ENCODE peak calls at places on chromosomes 11 and 22, in five cellular contexts. P, L, D, C and A are unnamed samples.

GRCh38 chr11:116207349-116207748 is 565.4 kb downstream of the BUD13 start:
- DNase-seq in D (no peak), C (no peak), L (no peak), P (peak), A (no peak)

GRCh38 chr11:1576825-1577224 is 4.8 kb upstream of the DUSP8 start:
- DNase-seq in C (no peak), P (no peak), D (no peak), L (no peak), A (no peak)

GRCh38 chr22:38802671-38803121 is 8.8 kb upstream of the DNAL4 start:
- DNase-seq in L (peak), C (peak), D (peak), P (peak), A (peak)

GRCh38 chr22:44718418-44718817 is 16.4 kb downstream of the PRR5 start:
- DNase-seq in L (no peak), C (no peak), D (no peak), P (no peak), A (no peak)

GRCh38 chr11:118353084-118353710 is 6.2 kb upstream of the UBE4A start:
- DNase-seq in P (peak), C (no peak), D (no peak), L (peak), A (no peak)

GRCh38 chr22:20219667-20220628 is 48.2 kb downstream of the RTN4R start:
- DNase-seq in D (no peak), C (no peak), P (no peak), L (no peak), A (no peak)

GRCh38 chr11:122486793-122487495 is 168.6 kb upstream of the UBASH3B start:
- DNase-seq in L (peak), P (no peak), C (no peak), D (no peak), A (no peak)

GRCh38 chr11:102546427-102546826 is 15.9 kb upstream of the MMP7 start:
- DNase-seq in D (no peak), C (no peak), P (no peak), L (peak), A (no peak)

GRCh38 chr11:82932564-82932963 is 31.0 kb downstream of the DDIAS start:
- DNase-seq in L (no peak), C (no peak), D (no peak), P (no peak), A (no peak)

GRCh38 chr11:75160880-75161279 is 10.0 kb downstream of the SLCO2B1 start:
- DNase-seq in L (no peak), C (no peak), P (no peak), D (no peak), A (no peak)

GRCh38 chr11:45641961-45642360 is 23.5 kb downstream of the CHST1 start:
- DNase-seq in C (no peak), P (no peak), L (no peak), D (no peak), A (no peak)

GRCh38 chr11:98300777-98301176 is 720.0 kb upstream of the CNTN5 start:
- DNase-seq in D (no peak), L (peak), P (no peak), C (no peak), A (no peak)

GRCh38 chr11:26976389-26976788 is 17.5 kb upstream of the FIBIN start:
- DNase-seq in L (peak), D (no peak), P (no peak), C (no peak), A (peak)

GRCh38 chr11:17906436-17906835 is 106.4 kb downstream of the SERGEF start:
- DNase-seq in D (no peak), P (peak), L (no peak), C (no peak), A (no peak)

GRCh38 chr11:132242662-132243061 is 872.2 kb downstream of the NTM start:
- DNase-seq in C (no peak), D (no peak), P (no peak), L (no peak), A (no peak)

GRCh38 chr11:3614742-3615171 is 27.0 kb downstream of the ART5 start:
- DNase-seq in L (no peak), C (no peak), D (no peak), P (no peak), A (no peak)

GRCh38 chr11:70268526-70268925 is 2.0 kb upstream of the PPFIA1 start:
- DNase-seq in L (no peak), C (no peak), D (no peak), P (no peak), A (no peak)

GRCh38 chr22:23119492-23120414 is 22.0 kb downstream of the RSPH14 start:
- DNase-seq in C (no peak), D (no peak), P (no peak), L (no peak), A (no peak)

GRCh38 chr11:299081-299891 is at the start of gene IFITM5:
- DNase-seq in P (no peak), D (no peak), C (no peak), L (no peak), A (no peak)

GRCh38 chr22:24407278-24407665 is 20.1 kb upstream of the ADORA2A start:
- DNase-seq in D (no peak), C (no peak), L (no peak), P (no peak), A (no peak)

GRCh38 chr11:18698341-18699268 is at the start of gene TMEM86A:
- DNase-seq in P (peak), L (peak), C (peak), D (peak), A (no peak)

GRCh38 chr11:89443366-89444303 is 47.5 kb downstream of the NOX4 start:
- DNase-seq in L (no peak), D (no peak), P (no peak), C (no peak), A (peak)

GRCh38 chr11:132913886-132914285 is 618.4 kb downstream of the OPCML start:
- DNase-seq in C (no peak), L (no peak), D (no peak), P (no peak), A (no peak)

GRCh38 chr22:34841321-34841901 is 224.5 kb upstream of the ISX start:
- DNase-seq in L (no peak), C (no peak), D (no peak), P (no peak), A (no peak)

GRCh38 chr11:105000797-105001196 is 22.2 kb downstream of the CASP5 start:
- DNase-seq in C (no peak), L (no peak), P (no peak), D (no peak), A (no peak)

GRCh38 chr11:27429740-27430451 is 42.7 kb downstream of the LGR4 start:
- DNase-seq in P (no peak), D (no peak), C (no peak), L (no peak), A (no peak)

GRCh38 chr11:57303990-57304579 is 20.7 kb downstream of the TNKS1BP1 start:
- DNase-seq in C (no peak), L (peak), P (no peak), D (peak), A (peak)

GRCh38 chr11:128294001-128294684 is 293.2 kb downstream of the ETS1 start:
- DNase-seq in P (no peak), L (no peak), D (no peak), C (no peak), A (no peak)

GRCh38 chr11:129728571-129728970 is 87.1 kb upstream of the TMEM45B start:
- DNase-seq in L (no peak), D (no peak), P (no peak), C (no peak), A (no peak)

GRCh38 chr11:111107501-111107900 is 138.0 kb upstream of the POU2AF2 start:
- DNase-seq in L (no peak), C (no peak), P (no peak), D (no peak), A (no peak)

GRCh38 chr11:110186456-110186855 is 93.3 kb downstream of the ZC3H12C start:
- DNase-seq in D (no peak), L (no peak), P (no peak), C (no peak), A (no peak)

GRCh38 chr22:48223488-48224190 is 1461.2 kb downstream of the TBC1D22A start:
- DNase-seq in L (no peak), C (no peak), P (no peak), D (peak), A (no peak)

GRCh38 chr11:9001736-9002135 is 2.1 kb downstream of the NRIP3 start:
- DNase-seq in L (peak), D (peak), C (peak), P (peak), A (peak)

GRCh38 chr11:70899616-70900015 is 352.8 kb downstream of the SHANK2 start:
- DNase-seq in D (no peak), C (no peak), P (no peak), L (no peak), A (no peak)

GRCh38 chr11:15493921-15494630 is 379.4 kb downstream of the INSC start:
- DNase-seq in C (peak), P (peak), D (no peak), L (no peak), A (no peak)

GRCh38 chr11:100910808-100911207 is 218.8 kb downstream of the PGR start:
- DNase-seq in C (no peak), L (no peak), D (no peak), P (no peak), A (no peak)

GRCh38 chr11:77517753-77518152 is 43.9 kb upstream of the PAK1 start:
- DNase-seq in C (no peak), P (no peak), D (no peak), L (no peak), A (no peak)

GRCh38 chr11:69601346-69601975 is 39.5 kb upstream of the CCND1 start:
- DNase-seq in L (no peak), C (no peak), P (peak), D (no peak), A (no peak)

GRCh38 chr11:58905716-58906547 is 33.4 kb upstream of the GLYATL1 start:
- DNase-seq in C (peak), L (peak), D (peak), P (peak), A (peak)
- H3K4me3 ChIP-seq in C (peak), L (peak), D (no peak), P (peak), A (peak)

GRCh38 chr11:62805044-62805892 is at the start of gene NXF1:
- DNase-seq in L (peak), C (no peak), P (peak), D (peak), A (peak)
- TF ChIP-seq CTCF in L (no peak), C (no peak), P (peak), D (no peak), A (peak)

GRCh38 chr11:126137146-126137545 is 74.3 kb downstream of the RPUSD4 start:
- DNase-seq in L (no peak), C (no peak), P (no peak), D (no peak), A (no peak)

GRCh38 chr11:126139541-126140091 is 71.8 kb downstream of the RPUSD4 start:
- DNase-seq in D (no peak), L (peak), C (no peak), P (no peak), A (no peak)

GRCh38 chr11:126138636-126139540 is 72.6 kb downstream of the RPUSD4 start:
- DNase-seq in L (no peak), P (no peak), D (no peak), C (no peak), A (no peak)

GRCh38 chr11:126140932-126141291 is 70.5 kb downstream of the RPUSD4 start:
- DNase-seq in L (peak), D (peak), P (peak), C (no peak), A (no peak)

GRCh38 chr11:126140106-126140931 is 71.1 kb downstream of the RPUSD4 start:
- DNase-seq in C (no peak), L (no peak), D (no peak), P (no peak), A (no peak)
- H3K4me3 ChIP-seq in C (no peak), L (no peak), D (no peak), P (no peak), A (no peak)

DNA sequence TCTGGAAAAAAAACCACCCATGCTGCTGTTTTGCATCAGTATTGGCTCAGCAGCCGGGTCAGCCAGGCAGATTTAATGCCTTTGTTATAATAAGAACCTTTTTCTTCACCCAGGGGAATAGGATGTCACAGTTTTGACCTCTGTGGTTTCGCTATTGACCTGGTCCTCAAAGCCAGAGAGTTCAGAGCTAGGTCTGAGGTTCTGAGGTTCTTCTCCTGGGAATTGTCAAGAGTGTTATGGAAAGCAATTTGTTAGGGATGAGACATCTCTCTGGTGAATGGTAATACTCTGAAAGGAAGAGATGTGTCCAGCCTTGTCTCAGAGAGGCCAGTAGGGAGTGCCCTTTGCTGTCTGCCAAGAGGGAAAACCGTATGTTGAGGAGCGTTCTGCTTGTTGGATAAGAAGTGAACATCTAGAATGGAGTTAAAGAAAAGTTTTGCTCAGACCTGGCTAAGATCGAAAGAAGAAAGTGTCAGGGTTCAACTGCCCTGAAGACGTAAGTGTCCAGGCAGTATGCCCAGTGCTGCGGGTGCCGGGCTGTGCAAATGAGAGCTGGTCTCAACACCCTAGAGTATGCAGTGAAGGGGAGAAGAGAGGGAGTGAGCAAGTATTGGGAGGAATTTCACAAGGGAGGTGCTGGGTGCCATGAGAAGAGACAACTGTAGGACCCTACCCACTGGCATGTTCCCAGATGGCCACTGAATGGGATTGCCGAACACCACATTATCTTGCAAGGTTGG is 150.9 kb upstream of the TTC12 start:
- DNase-seq in P (no peak), L (peak), C (no peak), D (no peak), A (no peak)
- TF ChIP-seq CTCF in P (peak), L (peak), C (no peak), D (no peak), A (no peak)